ENCODE peak calls at places on chromosomes 4 and X, in four cellular contexts. P is astrocyte, F is stomach, T is esophagus squamous epithelium. K is an unnamed sample.

GRCh38 chrX:131187234-131187633 is 101.9 kb downstream of the IGSF1 start:
- DNase-seq in T (no peak), F (no peak), P (no peak), K (no peak)

GRCh38 chrX:46330513-46330912 is 214.7 kb downstream of the ZNF674 start:
- DNase-seq in T (no peak), F (no peak), P (no peak), K (no peak)

GRCh38 chr4:61200991-61201526 is 933 bp downstream of the ADGRL3 start:
- DNase-seq in F (no peak), P (peak; percentile 22), T (no peak), K (no peak)

GRCh38 chr4:1233641-1234277 is 15.2 kb downstream of the CTBP1 start:
- DNase-seq in P (peak; percentile 7), F (no peak), T (no peak), K (no peak)

GRCh38 chr4:124030038-124030638 is 633.5 kb downstream of the SPRY1 start:
- DNase-seq in T (no peak), P (no peak), F (no peak), K (no peak)

GRCh38 chrX:30830544-30830943 is 58.5 kb downstream of the TAB3 start:
- DNase-seq in P (peak; percentile 10), T (no peak), F (no peak), K (no peak)

GRCh38 chr4:1703880-1704279 is 8.2 kb downstream of the SLBP start:
- DNase-seq in F (no peak), T (no peak), P (no peak), K (no peak)

GRCh38 chrX:97882306-97882705 is 998.6 kb downstream of the RPA4 start:
- DNase-seq in F (no peak), T (no peak), P (no peak), K (no peak)

GRCh38 chr4:122679317-122679716 is 53.2 kb upstream of the BBS12 start:
- DNase-seq in P (no peak), F (no peak), T (no peak), K (no peak)

GRCh38 chrX:85244411-85245210 is 820 bp downstream of the ZNF711 start:
- DNase-seq in T (no peak), P (peak; percentile 18), F (no peak), K (peak; percentile 3)

GRCh38 chr4:139643042-139643895 is 22.4 kb upstream of the MGST2 start:
- DNase-seq in F (no peak), P (no peak), T (no peak), K (no peak)

GRCh38 chr4:159983080-159983479 is 880.2 kb downstream of the RAPGEF2 start:
- DNase-seq in P (peak; percentile 1), T (no peak), F (no peak), K (no peak)

GRCh38 chrX:15319075-15319474 is 3.6 kb upstream of the ASB11 start:
- DNase-seq in F (no peak), T (no peak), P (no peak), K (no peak)

GRCh38 chr4:174119051-174119450 is 164.4 kb downstream of the FBXO8 start:
- DNase-seq in F (no peak), T (no peak), P (peak; percentile 6), K (no peak)

GRCh38 chrX:49287665-49288064 is 15.8 kb upstream of the GAGE10 start:
- DNase-seq in T (no peak), F (no peak), P (no peak), K (no peak)

GRCh38 chr4:76802546-76803021 is 95.4 kb downstream of the SOWAHB start:
- DNase-seq in T (no peak), P (peak; percentile 79), F (no peak), K (no peak)

GRCh38 chr4:15466596-15466995 is 3.1 kb upstream of the CC2D2A start:
- DNase-seq in F (no peak), P (no peak), T (no peak), K (no peak)

GRCh38 chr4:142718981-142719380 is 127.1 kb downstream of the INPP4B start:
- DNase-seq in P (no peak), F (no peak), T (no peak), K (no peak)

GRCh38 chr4:7423801-7424552 is 10.8 kb downstream of the PSAPL1 start:
- DNase-seq in P (peak; percentile 10), F (peak; percentile 14), T (no peak), K (no peak)

GRCh38 chr4:119124314-119124713 is 11.3 kb upstream of the MYOZ2 start:
- DNase-seq in T (no peak), P (peak; percentile 80), F (peak; percentile 40), K (no peak)

GRCh38 chr4:104966349-104967033 is 180.2 kb upstream of the TET2 start:
- DNase-seq in P (no peak), F (no peak), T (no peak), K (peak; percentile 68)

GRCh38 chr4:87525636-87526035 is 3.5 kb downstream of the SPARCL1 start:
- DNase-seq in P (peak; percentile 16), F (no peak), T (no peak), K (peak; percentile 48)

DNA sequence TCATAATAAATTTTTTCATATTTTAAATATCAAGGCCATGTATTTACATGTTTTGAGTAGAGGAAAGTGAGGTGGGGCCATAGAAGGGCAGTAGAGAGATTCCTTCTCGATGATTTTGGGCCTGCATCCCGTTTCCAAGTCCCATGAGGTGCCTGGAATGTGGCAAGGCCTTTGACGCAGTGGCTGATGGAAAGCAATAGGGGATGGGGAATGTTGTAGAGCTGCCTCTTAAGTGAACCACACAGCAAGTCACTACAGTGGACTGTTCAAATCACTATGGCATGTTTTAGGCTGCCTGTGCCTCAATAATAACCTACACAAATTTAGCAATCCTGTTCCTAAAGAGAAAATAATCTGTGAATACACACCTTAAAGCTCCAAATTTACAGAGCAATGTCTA is 48.3 kb downstream of the ANXA5 start:
- DNase-seq in F (no peak), P (no peak), T (no peak), K (no peak)
- H3K36me3 ChIP-seq in F (no peaks in the 10 kb centered on the region), P (no peaks in the 10 kb centered on the region), T (no peaks in the 10 kb centered on the region), K (no peaks in the 10 kb centered on the region)

GRCh38 chr4:48152259-48152658 is 18.2 kb upstream of the TXK start:
- DNase-seq in P (no peak), F (no peak), T (no peak), K (no peak)

GRCh38 chr4:48149971-48150370 is 15.9 kb upstream of the TXK start:
- DNase-seq in T (no peak), F (no peak), P (no peak), K (no peak)

GRCh38 chr4:48147621-48148020 is 13.6 kb upstream of the TXK start:
- DNase-seq in P (no peak), F (no peak), T (no peak), K (no peak)
- H3K36me3 ChIP-seq in P (no peaks in the 10 kb centered on the region), F (peaks cover 10% of the 10 kb centered on the region), T (no peaks in the 10 kb centered on the region), K (no peaks in the 10 kb centered on the region)

GRCh38 chr4:88709989-88710388 is 12.4 kb upstream of the NAP1L5 start:
- DNase-seq in F (no peak), T (no peak), P (no peak), K (no peak)
- H3K36me3 ChIP-seq in F (peaks cover 66% of the 10 kb centered on the region), T (no peaks in the 10 kb centered on the region), P (no peaks in the 10 kb centered on the region), K (no peaks in the 10 kb centered on the region)

GRCh38 chr4:168923526-168924194 is 86.4 kb downstream of the CBR4 start:
- DNase-seq in T (no peak), P (peak; percentile 60), F (peak; percentile 55), K (peak; percentile 55)

GRCh38 chr4:168920438-168921081 is 89.5 kb downstream of the CBR4 start:
- DNase-seq in F (no peak), T (no peak), P (no peak), K (no peak)

GRCh38 chr4:168928346-168928745 is 81.7 kb downstream of the CBR4 start:
- DNase-seq in F (no peak), P (no peak), T (no peak), K (no peak)

GRCh38 chr4:168925789-168926490 is 84.1 kb downstream of the CBR4 start:
- DNase-seq in F (no peak), P (no peak), T (no peak), K (no peak)

GRCh38 chr4:168924648-168925047 is 85.4 kb downstream of the CBR4 start:
- DNase-seq in T (no peak), P (no peak), F (no peak), K (no peak)
- H3K36me3 ChIP-seq in T (peaks cover 28% of the 10 kb centered on the region), P (peaks cover 78% of the 10 kb centered on the region), F (peaks cover 98% of the 10 kb centered on the region), K (no peaks in the 10 kb centered on the region)